ENCODE peak calls at places on chromosomes 13 and 19, in seven cellular contexts. One of them, this sample, is unnamed.

GRCh38 chr13:38346764-38347163 is 2.9 kb upstream of the UFM1 start:
- DNase-seq in brain microvascular endothelial cell: no peak
- DNase-seq in left ventricle myocardium inferior: no peak
- DNase-seq in tibial nerve: no peak
- DNase-seq in AG04450: no peak
- DNase-seq in foreskin fibroblast: no peak
- DNase-seq in heart left ventricle: no peak
- DNase-seq in this sample: no peak

GRCh38 chr13:108113407-108113806 is 101.9 kb downstream of the LIG4 start:
- DNase-seq in AG04450: no peak
- DNase-seq in heart left ventricle: no peak
- DNase-seq in tibial nerve: no peak
- DNase-seq in foreskin fibroblast: no peak
- DNase-seq in left ventricle myocardium inferior: no peak
- DNase-seq in brain microvascular endothelial cell: no peak
- DNase-seq in this sample: no peak

GRCh38 chr13:99845136-99845874 is 126.3 kb downstream of the ZIC5 start:
- DNase-seq in AG04450: no peak
- DNase-seq in left ventricle myocardium inferior: no peak
- DNase-seq in foreskin fibroblast: no peak
- DNase-seq in heart left ventricle: no peak
- DNase-seq in brain microvascular endothelial cell: no peak
- DNase-seq in tibial nerve: no peak
- DNase-seq in this sample: no peak

GRCh38 chr13:69324109-69324886 is 783.3 kb upstream of the ATXN8OS start:
- DNase-seq in AG04450: no peak
- DNase-seq in tibial nerve: no peak
- DNase-seq in foreskin fibroblast: no peak
- DNase-seq in heart left ventricle: no peak
- DNase-seq in brain microvascular endothelial cell: no peak
- DNase-seq in left ventricle myocardium inferior: no peak
- DNase-seq in this sample: peak; percentile 15

GRCh38 chr13:45933203-45934014 is 81.9 kb upstream of the SIAH3 start:
- DNase-seq in foreskin fibroblast: no peak
- DNase-seq in brain microvascular endothelial cell: no peak
- DNase-seq in tibial nerve: no peak
- DNase-seq in heart left ventricle: no peak
- DNase-seq in AG04450: no peak
- DNase-seq in left ventricle myocardium inferior: no peak
- DNase-seq in this sample: no peak

GRCh38 chr19:8731428-8732169 is 10.2 kb downstream of the OR2Z1 start:
- DNase-seq in brain microvascular endothelial cell: no peak
- DNase-seq in heart left ventricle: no peak
- DNase-seq in AG04450: no peak
- DNase-seq in tibial nerve: no peak
- DNase-seq in left ventricle myocardium inferior: no peak
- DNase-seq in foreskin fibroblast: no peak
- DNase-seq in this sample: no peak

GRCh38 chr13:73722120-73722519 is 412.1 kb downstream of the KLF12 start:
- DNase-seq in heart left ventricle: no peak
- DNase-seq in left ventricle myocardium inferior: no peak
- DNase-seq in foreskin fibroblast: peak; percentile 59
- DNase-seq in tibial nerve: no peak
- DNase-seq in AG04450: peak; percentile 8
- DNase-seq in brain microvascular endothelial cell: peak; percentile 75
- DNase-seq in this sample: no peak

GRCh38 chr19:13270514-13271105 is 120.4 kb downstream of the IER2 start:
- DNase-seq in heart left ventricle: no peak
- DNase-seq in left ventricle myocardium inferior: no peak
- DNase-seq in foreskin fibroblast: no peak
- DNase-seq in AG04450: no peak
- DNase-seq in brain microvascular endothelial cell: no peak
- DNase-seq in tibial nerve: no peak
- DNase-seq in this sample: no peak

GRCh38 chr13:94209110-94209509 is 270.4 kb downstream of the DCT start:
- DNase-seq in AG04450: no peak
- DNase-seq in tibial nerve: no peak
- DNase-seq in brain microvascular endothelial cell: no peak
- DNase-seq in foreskin fibroblast: peak; percentile 37
- DNase-seq in heart left ventricle: no peak
- DNase-seq in left ventricle myocardium inferior: no peak
- DNase-seq in this sample: no peak

GRCh38 chr13:113809934-113810333 is 50.9 kb downstream of the TMEM255B start:
- DNase-seq in AG04450: no peak
- DNase-seq in tibial nerve: no peak
- DNase-seq in foreskin fibroblast: no peak
- DNase-seq in brain microvascular endothelial cell: no peak
- DNase-seq in heart left ventricle: no peak
- DNase-seq in left ventricle myocardium inferior: no peak
- DNase-seq in this sample: no peak

GRCh38 chr19:41265376-41266153 is 1.4 kb downstream of the HNRNPUL1 start:
- DNase-seq in foreskin fibroblast: peak; percentile 47
- DNase-seq in heart left ventricle: no peak
- DNase-seq in left ventricle myocardium inferior: no peak
- DNase-seq in tibial nerve: no peak
- DNase-seq in AG04450: no peak
- DNase-seq in brain microvascular endothelial cell: peak; percentile 45
- DNase-seq in this sample: no peak

GRCh38 chr19:33302175-33302973 is at the start of gene CEBPA:
- DNase-seq in brain microvascular endothelial cell: peak; percentile 35
- DNase-seq in foreskin fibroblast: peak; percentile 94
- DNase-seq in heart left ventricle: peak; percentile 75
- DNase-seq in AG04450: peak; percentile 11
- DNase-seq in tibial nerve: peak; percentile 53
- DNase-seq in left ventricle myocardium inferior: peak; percentile 78
- DNase-seq in this sample: peak; percentile 32

GRCh38 chr13:39263033-39263432 is 224.8 kb downstream of the NHLRC3 start:
- DNase-seq in AG04450: no peak
- DNase-seq in foreskin fibroblast: peak; percentile 72
- DNase-seq in tibial nerve: peak; percentile 43
- DNase-seq in heart left ventricle: peak; percentile 41
- DNase-seq in left ventricle myocardium inferior: no peak
- DNase-seq in brain microvascular endothelial cell: peak; percentile 50
- DNase-seq in this sample: no peak

GRCh38 chr13:31175847-31176536 is 14.3 kb upstream of the HSPH1 start:
- DNase-seq in brain microvascular endothelial cell: no peak
- DNase-seq in left ventricle myocardium inferior: no peak
- DNase-seq in heart left ventricle: no peak
- DNase-seq in AG04450: no peak
- DNase-seq in foreskin fibroblast: peak; percentile 39
- DNase-seq in tibial nerve: no peak
- DNase-seq in this sample: no peak

GRCh38 chr13:31172001-31172400 is 10.3 kb upstream of the HSPH1 start:
- DNase-seq in left ventricle myocardium inferior: no peak
- DNase-seq in tibial nerve: no peak
- DNase-seq in AG04450: no peak
- DNase-seq in brain microvascular endothelial cell: peak; percentile 16
- DNase-seq in heart left ventricle: no peak
- DNase-seq in foreskin fibroblast: peak; percentile 62
- DNase-seq in this sample: no peak

GRCh38 chr13:31179241-31179640 is 17.5 kb upstream of the HSPH1 start:
- DNase-seq in tibial nerve: no peak
- DNase-seq in AG04450: no peak
- DNase-seq in foreskin fibroblast: no peak
- DNase-seq in left ventricle myocardium inferior: no peak
- DNase-seq in brain microvascular endothelial cell: no peak
- DNase-seq in heart left ventricle: no peak
- DNase-seq in this sample: no peak

GRCh38 chr13:31172535-31172934 is 10.8 kb upstream of the HSPH1 start:
- DNase-seq in heart left ventricle: no peak
- DNase-seq in left ventricle myocardium inferior: no peak
- DNase-seq in AG04450: peak; percentile 49
- DNase-seq in foreskin fibroblast: peak; percentile 78
- DNase-seq in brain microvascular endothelial cell: peak; percentile 77
- DNase-seq in tibial nerve: no peak
- DNase-seq in this sample: peak; percentile 93

DNA sequence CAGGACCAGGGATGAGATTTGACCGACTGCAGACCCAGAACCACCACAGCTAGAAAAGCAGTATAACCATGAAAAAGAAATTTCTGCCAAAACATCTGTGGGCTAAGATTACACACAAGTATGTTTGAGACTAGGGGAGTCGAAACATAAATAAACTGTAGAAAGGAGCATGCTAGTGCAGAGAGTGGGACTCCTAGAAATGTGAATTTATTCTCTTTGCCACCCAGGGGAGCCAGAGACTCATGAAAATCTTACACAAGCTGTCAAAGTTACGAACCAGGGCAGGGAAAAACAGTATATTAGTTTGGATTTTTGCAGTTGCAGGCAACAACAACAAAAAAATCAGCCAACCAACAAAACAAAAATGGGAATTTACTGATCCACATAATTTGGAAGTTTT is 12.3 kb upstream of the HSPH1 start:
- DNase-seq in AG04450: peak; percentile 51
- DNase-seq in left ventricle myocardium inferior: no peak
- DNase-seq in tibial nerve: no peak
- DNase-seq in heart left ventricle: no peak
- DNase-seq in brain microvascular endothelial cell: peak; percentile 10
- DNase-seq in foreskin fibroblast: no peak
- DNase-seq in this sample: no peak
- TF ChIP-seq CTCF in AG04450: peak; percentile 49
- TF ChIP-seq CTCF in left ventricle myocardium inferior: peak; percentile 35
- TF ChIP-seq CTCF in tibial nerve: no peak
- TF ChIP-seq CTCF in heart left ventricle: no peak
- TF ChIP-seq CTCF in brain microvascular endothelial cell: peak; percentile 42
- TF ChIP-seq CTCF in foreskin fibroblast: no peak
- TF ChIP-seq CTCF in this sample: peak; percentile 20

GRCh38 chr13:91572944-91573535 is 174.6 kb downstream of the GPC5 start:
- DNase-seq in AG04450: no peak
- DNase-seq in left ventricle myocardium inferior: no peak
- DNase-seq in foreskin fibroblast: no peak
- DNase-seq in brain microvascular endothelial cell: peak; percentile 41
- DNase-seq in tibial nerve: no peak
- DNase-seq in heart left ventricle: no peak
- DNase-seq in this sample: peak; percentile 91
- H3K4me3 ChIP-seq in AG04450: no peak overlapping the region
- H3K4me3 ChIP-seq in left ventricle myocardium inferior: no peak overlapping the region
- H3K4me3 ChIP-seq in foreskin fibroblast: no peak overlapping the region
- H3K4me3 ChIP-seq in brain microvascular endothelial cell: no peak overlapping the region
- H3K4me3 ChIP-seq in tibial nerve: no peak overlapping the region
- H3K4me3 ChIP-seq in heart left ventricle: no peak overlapping the region
- H3K4me3 ChIP-seq in this sample: no peak overlapping the region

DNA sequence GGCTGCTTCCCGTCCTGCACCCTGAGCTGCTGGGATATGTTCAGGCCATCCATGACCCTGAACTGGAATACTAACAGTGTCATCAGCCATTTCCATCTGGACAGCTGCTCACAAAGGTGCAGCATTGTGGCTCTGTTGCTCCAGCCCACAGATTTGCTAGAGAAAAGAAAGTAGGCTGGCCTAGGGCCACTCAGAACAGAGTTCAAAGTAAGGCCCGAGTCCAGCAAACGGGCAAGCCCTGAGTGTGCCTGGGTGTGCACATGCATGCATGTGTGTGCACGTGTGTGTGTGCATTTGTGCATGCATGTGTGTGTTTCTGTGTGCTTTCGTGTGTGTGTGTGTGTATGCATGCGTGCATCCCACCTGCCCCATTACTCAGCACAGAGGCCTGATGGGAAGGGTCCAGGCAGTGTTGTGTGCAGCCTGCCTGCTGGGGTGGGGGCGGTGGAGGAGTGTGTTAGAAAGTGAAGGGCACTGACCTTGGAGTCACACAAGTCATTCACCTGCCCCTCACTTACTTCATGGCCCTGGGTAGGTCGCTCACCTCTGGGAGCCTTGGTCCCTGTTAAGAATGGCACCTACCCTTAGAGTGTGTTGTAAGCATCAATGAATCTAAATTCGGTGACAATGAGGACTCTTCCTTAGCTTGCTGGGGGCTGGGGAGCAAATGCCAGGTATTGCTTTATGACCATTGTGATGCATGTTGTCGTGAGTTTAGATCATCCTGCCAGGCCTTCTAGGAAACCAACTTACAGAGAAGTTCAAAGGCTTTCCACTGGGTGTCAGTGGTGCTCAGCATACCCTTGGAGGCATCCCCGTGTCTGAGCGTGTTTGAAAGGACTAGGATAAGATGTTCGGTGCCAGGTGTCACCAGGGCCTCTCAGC is 53.2 kb downstream of the GPR12 start:
- DNase-seq in heart left ventricle: peak; percentile 33
- DNase-seq in left ventricle myocardium inferior: no peak
- DNase-seq in AG04450: peak; percentile 7
- DNase-seq in tibial nerve: no peak
- DNase-seq in foreskin fibroblast: peak; percentile 67
- DNase-seq in brain microvascular endothelial cell: peak; percentile 54
- DNase-seq in this sample: no peak
- TF ChIP-seq CTCF in heart left ventricle: peak; percentile 62
- TF ChIP-seq CTCF in left ventricle myocardium inferior: peak; percentile 80
- TF ChIP-seq CTCF in AG04450: peak; percentile 65
- TF ChIP-seq CTCF in tibial nerve: peak; percentile 41
- TF ChIP-seq CTCF in foreskin fibroblast: peak; percentile 56
- TF ChIP-seq CTCF in brain microvascular endothelial cell: peak; percentile 81
- TF ChIP-seq CTCF in this sample: peak; percentile 68

DNA sequence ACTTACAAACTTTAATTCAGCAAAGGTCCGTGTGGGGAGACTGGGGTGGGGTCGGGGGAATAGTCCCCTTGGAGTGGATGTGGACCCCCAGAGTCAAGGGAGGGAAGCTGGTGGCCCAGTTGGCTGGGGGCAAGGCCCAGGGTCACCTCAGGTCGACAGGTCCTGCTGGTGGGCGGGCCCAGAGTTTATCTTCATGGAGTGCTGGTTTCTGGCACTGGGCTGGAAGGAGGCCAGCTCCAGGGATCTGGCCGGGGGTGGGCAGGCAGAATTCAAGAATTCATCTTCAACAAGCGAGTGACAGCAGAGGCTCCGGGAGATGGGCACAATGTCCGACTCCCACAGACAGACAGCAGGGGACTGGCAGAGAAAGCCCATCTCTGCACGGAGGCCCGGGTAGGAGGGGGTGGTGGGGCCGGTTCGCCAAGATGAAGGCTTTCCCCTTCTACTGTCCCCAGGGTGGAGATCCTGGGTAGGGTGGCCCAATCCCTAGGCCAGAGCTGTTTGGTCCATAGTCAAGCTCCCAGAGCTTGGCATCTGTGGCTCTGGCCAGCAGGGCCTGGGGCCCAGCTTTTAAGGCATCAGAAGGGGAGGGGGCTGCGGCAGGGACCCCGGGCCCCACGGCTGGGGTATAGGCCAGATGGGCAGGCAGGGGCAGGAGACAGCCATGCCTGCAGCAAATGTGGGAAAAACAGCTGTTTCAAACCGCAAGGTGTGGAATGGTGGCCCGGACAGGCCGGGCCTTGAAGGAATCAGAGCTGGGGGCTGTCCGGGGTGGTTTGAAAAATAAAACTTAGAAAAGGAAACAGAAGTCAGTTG is 622 bp upstream of the FDX2 start:
- DNase-seq in heart left ventricle: no peak
- DNase-seq in brain microvascular endothelial cell: no peak
- DNase-seq in tibial nerve: no peak
- DNase-seq in AG04450: no peak
- DNase-seq in foreskin fibroblast: no peak
- DNase-seq in left ventricle myocardium inferior: no peak
- DNase-seq in this sample: no peak
- H3K4me3 ChIP-seq in heart left ventricle: peak overlapping the region; percentile 95
- H3K4me3 ChIP-seq in brain microvascular endothelial cell: peak overlapping the region; percentile 83
- H3K4me3 ChIP-seq in tibial nerve: peak overlapping the region; percentile 81
- H3K4me3 ChIP-seq in AG04450: no peak overlapping the region
- H3K4me3 ChIP-seq in foreskin fibroblast: no peak overlapping the region
- H3K4me3 ChIP-seq in left ventricle myocardium inferior: peak overlapping the region; percentile 99
- H3K4me3 ChIP-seq in this sample: no peak overlapping the region